ENCODE peak calls at places on chromosomes 6 and 20, in ten cellular contexts. One of them, this sample, is unnamed.

GRCh38 chr6:105804000-105804399 is 282.1 kb upstream of the PRDM1 start:
- ATAC-seq in RWPE2: no peak
- ATAC-seq in pancreas: no peak
- ATAC-seq in activated B cell treated with CpG ODN at 0.5 μM for 24 hours: no peak
- ATAC-seq in heart left ventricle: no peak
- ATAC-seq in aorta: no peak
- ATAC-seq in activated naive CD8-positive, alpha-beta T cell treated with anti-CD3 and anti-CD28 coated beads, Interleukin-2, amount 10 ng/mL, durations not matched to agents 7 days and 5 days: no peak
- ATAC-seq in naive thymus-derived CD8-positive, alpha-beta T cell: no peak
- ATAC-seq in heart right ventricle: no peak
- ATAC-seq in natural killer cell: no peak
- ATAC-seq in this sample: no peak

GRCh38 chr20:4136078-4136966 is 121.0 kb upstream of the RNF24 start:
- ATAC-seq in RWPE2: no peak
- ATAC-seq in pancreas: peak
- ATAC-seq in activated B cell treated with CpG ODN at 0.5 μM for 24 hours: no peak
- ATAC-seq in heart left ventricle: no peak
- ATAC-seq in aorta: no peak
- ATAC-seq in activated naive CD8-positive, alpha-beta T cell treated with anti-CD3 and anti-CD28 coated beads, Interleukin-2, amount 10 ng/mL, durations not matched to agents 7 days and 5 days: no peak
- ATAC-seq in naive thymus-derived CD8-positive, alpha-beta T cell: no peak
- ATAC-seq in heart right ventricle: no peak
- ATAC-seq in natural killer cell: no peak
- ATAC-seq in this sample: no peak

GRCh38 chr6:169931223-169931760 is 179.9 kb downstream of the ERMARD start:
- ATAC-seq in RWPE2: no peak
- ATAC-seq in pancreas: no peak
- ATAC-seq in activated B cell treated with CpG ODN at 0.5 μM for 24 hours: no peak
- ATAC-seq in heart left ventricle: no peak
- ATAC-seq in aorta: no peak
- ATAC-seq in activated naive CD8-positive, alpha-beta T cell treated with anti-CD3 and anti-CD28 coated beads, Interleukin-2, amount 10 ng/mL, durations not matched to agents 7 days and 5 days: no peak
- ATAC-seq in naive thymus-derived CD8-positive, alpha-beta T cell: no peak
- ATAC-seq in heart right ventricle: no peak
- ATAC-seq in natural killer cell: no peak
- ATAC-seq in this sample: no peak

GRCh38 chr20:58407966-58408557 is 19.0 kb downstream of the VAPB start:
- ATAC-seq in RWPE2: no peak
- ATAC-seq in pancreas: peak
- ATAC-seq in activated B cell treated with CpG ODN at 0.5 μM for 24 hours: no peak
- ATAC-seq in heart left ventricle: no peak
- ATAC-seq in aorta: no peak
- ATAC-seq in activated naive CD8-positive, alpha-beta T cell treated with anti-CD3 and anti-CD28 coated beads, Interleukin-2, amount 10 ng/mL, durations not matched to agents 7 days and 5 days: peak
- ATAC-seq in naive thymus-derived CD8-positive, alpha-beta T cell: peak
- ATAC-seq in heart right ventricle: no peak
- ATAC-seq in natural killer cell: peak
- ATAC-seq in this sample: peak

GRCh38 chr6:75156186-75156878 is 49.5 kb downstream of the COL12A1 start:
- ATAC-seq in RWPE2: no peak
- ATAC-seq in pancreas: no peak
- ATAC-seq in activated B cell treated with CpG ODN at 0.5 μM for 24 hours: no peak
- ATAC-seq in heart left ventricle: no peak
- ATAC-seq in aorta: no peak
- ATAC-seq in activated naive CD8-positive, alpha-beta T cell treated with anti-CD3 and anti-CD28 coated beads, Interleukin-2, amount 10 ng/mL, durations not matched to agents 7 days and 5 days: no peak
- ATAC-seq in naive thymus-derived CD8-positive, alpha-beta T cell: no peak
- ATAC-seq in heart right ventricle: no peak
- ATAC-seq in natural killer cell: no peak
- ATAC-seq in this sample: no peak

GRCh38 chr20:38559764-38560163 is 21.2 kb upstream of the ADIG start:
- ATAC-seq in RWPE2: no peak
- ATAC-seq in pancreas: no peak
- ATAC-seq in activated B cell treated with CpG ODN at 0.5 μM for 24 hours: no peak
- ATAC-seq in heart left ventricle: no peak
- ATAC-seq in aorta: no peak
- ATAC-seq in activated naive CD8-positive, alpha-beta T cell treated with anti-CD3 and anti-CD28 coated beads, Interleukin-2, amount 10 ng/mL, durations not matched to agents 7 days and 5 days: no peak
- ATAC-seq in naive thymus-derived CD8-positive, alpha-beta T cell: no peak
- ATAC-seq in heart right ventricle: no peak
- ATAC-seq in natural killer cell: no peak
- ATAC-seq in this sample: no peak

GRCh38 chr6:25899123-25899522 is 25.1 kb upstream of the SLC17A3 start:
- ATAC-seq in RWPE2: peak
- ATAC-seq in pancreas: no peak
- ATAC-seq in activated B cell treated with CpG ODN at 0.5 μM for 24 hours: no peak
- ATAC-seq in heart left ventricle: no peak
- ATAC-seq in aorta: no peak
- ATAC-seq in activated naive CD8-positive, alpha-beta T cell treated with anti-CD3 and anti-CD28 coated beads, Interleukin-2, amount 10 ng/mL, durations not matched to agents 7 days and 5 days: no peak
- ATAC-seq in naive thymus-derived CD8-positive, alpha-beta T cell: no peak
- ATAC-seq in heart right ventricle: no peak
- ATAC-seq in natural killer cell: no peak
- ATAC-seq in this sample: no peak

GRCh38 chr20:59151820-59152219 is 11.8 kb upstream of the ZNF831 start:
- ATAC-seq in RWPE2: no peak
- ATAC-seq in pancreas: no peak
- ATAC-seq in activated B cell treated with CpG ODN at 0.5 μM for 24 hours: no peak
- ATAC-seq in heart left ventricle: no peak
- ATAC-seq in aorta: no peak
- ATAC-seq in activated naive CD8-positive, alpha-beta T cell treated with anti-CD3 and anti-CD28 coated beads, Interleukin-2, amount 10 ng/mL, durations not matched to agents 7 days and 5 days: no peak
- ATAC-seq in naive thymus-derived CD8-positive, alpha-beta T cell: no peak
- ATAC-seq in heart right ventricle: no peak
- ATAC-seq in natural killer cell: no peak
- ATAC-seq in this sample: peak

GRCh38 chr6:56399672-56400263 is 152.4 kb upstream of the COL21A1 start:
- ATAC-seq in RWPE2: no peak
- ATAC-seq in pancreas: peak
- ATAC-seq in activated B cell treated with CpG ODN at 0.5 μM for 24 hours: no peak
- ATAC-seq in heart left ventricle: no peak
- ATAC-seq in aorta: no peak
- ATAC-seq in activated naive CD8-positive, alpha-beta T cell treated with anti-CD3 and anti-CD28 coated beads, Interleukin-2, amount 10 ng/mL, durations not matched to agents 7 days and 5 days: no peak
- ATAC-seq in naive thymus-derived CD8-positive, alpha-beta T cell: no peak
- ATAC-seq in heart right ventricle: no peak
- ATAC-seq in natural killer cell: no peak
- ATAC-seq in this sample: no peak

GRCh38 chr20:52192296-52193007 is 873 bp upstream of the ZFP64 start:
- ATAC-seq in RWPE2: peak
- ATAC-seq in pancreas: peak
- ATAC-seq in activated B cell treated with CpG ODN at 0.5 μM for 24 hours: peak
- ATAC-seq in heart left ventricle: peak
- ATAC-seq in aorta: peak
- ATAC-seq in activated naive CD8-positive, alpha-beta T cell treated with anti-CD3 and anti-CD28 coated beads, Interleukin-2, amount 10 ng/mL, durations not matched to agents 7 days and 5 days: peak
- ATAC-seq in naive thymus-derived CD8-positive, alpha-beta T cell: no peak
- ATAC-seq in heart right ventricle: peak
- ATAC-seq in natural killer cell: peak
- ATAC-seq in this sample: peak

GRCh38 chr20:23657202-23657601 is 19.4 kb upstream of the CST3 start:
- ATAC-seq in RWPE2: no peak
- ATAC-seq in pancreas: peak
- ATAC-seq in activated B cell treated with CpG ODN at 0.5 μM for 24 hours: no peak
- ATAC-seq in heart left ventricle: no peak
- ATAC-seq in aorta: no peak
- ATAC-seq in activated naive CD8-positive, alpha-beta T cell treated with anti-CD3 and anti-CD28 coated beads, Interleukin-2, amount 10 ng/mL, durations not matched to agents 7 days and 5 days: no peak
- ATAC-seq in naive thymus-derived CD8-positive, alpha-beta T cell: no peak
- ATAC-seq in heart right ventricle: no peak
- ATAC-seq in natural killer cell: no peak
- ATAC-seq in this sample: no peak

GRCh38 chr20:52601295-52601971 is 370.7 kb upstream of the TSHZ2 start:
- ATAC-seq in RWPE2: peak
- ATAC-seq in pancreas: no peak
- ATAC-seq in activated B cell treated with CpG ODN at 0.5 μM for 24 hours: no peak
- ATAC-seq in heart left ventricle: no peak
- ATAC-seq in aorta: peak
- ATAC-seq in activated naive CD8-positive, alpha-beta T cell treated with anti-CD3 and anti-CD28 coated beads, Interleukin-2, amount 10 ng/mL, durations not matched to agents 7 days and 5 days: no peak
- ATAC-seq in naive thymus-derived CD8-positive, alpha-beta T cell: no peak
- ATAC-seq in heart right ventricle: no peak
- ATAC-seq in natural killer cell: no peak
- ATAC-seq in this sample: no peak

GRCh38 chr6:16179063-16179462 is 50.2 kb downstream of the MYLIP start:
- ATAC-seq in RWPE2: no peak
- ATAC-seq in pancreas: no peak
- ATAC-seq in activated B cell treated with CpG ODN at 0.5 μM for 24 hours: no peak
- ATAC-seq in heart left ventricle: no peak
- ATAC-seq in aorta: no peak
- ATAC-seq in activated naive CD8-positive, alpha-beta T cell treated with anti-CD3 and anti-CD28 coated beads, Interleukin-2, amount 10 ng/mL, durations not matched to agents 7 days and 5 days: no peak
- ATAC-seq in naive thymus-derived CD8-positive, alpha-beta T cell: no peak
- ATAC-seq in heart right ventricle: no peak
- ATAC-seq in natural killer cell: no peak
- ATAC-seq in this sample: no peak

GRCh38 chr20:18527836-18528235 is 20.1 kb downstream of the SEC23B start:
- ATAC-seq in RWPE2: peak
- ATAC-seq in pancreas: no peak
- ATAC-seq in activated B cell treated with CpG ODN at 0.5 μM for 24 hours: no peak
- ATAC-seq in heart left ventricle: no peak
- ATAC-seq in aorta: no peak
- ATAC-seq in activated naive CD8-positive, alpha-beta T cell treated with anti-CD3 and anti-CD28 coated beads, Interleukin-2, amount 10 ng/mL, durations not matched to agents 7 days and 5 days: no peak
- ATAC-seq in naive thymus-derived CD8-positive, alpha-beta T cell: no peak
- ATAC-seq in heart right ventricle: no peak
- ATAC-seq in natural killer cell: no peak
- ATAC-seq in this sample: no peak

GRCh38 chr6:150590448-150590847 is 9.2 kb upstream of the PLEKHG1 start:
- ATAC-seq in RWPE2: no peak
- ATAC-seq in pancreas: no peak
- ATAC-seq in activated B cell treated with CpG ODN at 0.5 μM for 24 hours: peak
- ATAC-seq in heart left ventricle: no peak
- ATAC-seq in aorta: no peak
- ATAC-seq in activated naive CD8-positive, alpha-beta T cell treated with anti-CD3 and anti-CD28 coated beads, Interleukin-2, amount 10 ng/mL, durations not matched to agents 7 days and 5 days: no peak
- ATAC-seq in naive thymus-derived CD8-positive, alpha-beta T cell: no peak
- ATAC-seq in heart right ventricle: no peak
- ATAC-seq in natural killer cell: no peak
- ATAC-seq in this sample: no peak

GRCh38 chr6:154611241-154611640 is 100.8 kb upstream of the CNKSR3 start:
- ATAC-seq in RWPE2: no peak
- ATAC-seq in pancreas: no peak
- ATAC-seq in activated B cell treated with CpG ODN at 0.5 μM for 24 hours: no peak
- ATAC-seq in heart left ventricle: no peak
- ATAC-seq in aorta: no peak
- ATAC-seq in activated naive CD8-positive, alpha-beta T cell treated with anti-CD3 and anti-CD28 coated beads, Interleukin-2, amount 10 ng/mL, durations not matched to agents 7 days and 5 days: no peak
- ATAC-seq in naive thymus-derived CD8-positive, alpha-beta T cell: no peak
- ATAC-seq in heart right ventricle: no peak
- ATAC-seq in natural killer cell: no peak
- ATAC-seq in this sample: peak

GRCh38 chr6:127458190-127458589 is 999 bp downstream of the KIAA0408 start:
- ATAC-seq in RWPE2: no peak
- ATAC-seq in pancreas: no peak
- ATAC-seq in activated B cell treated with CpG ODN at 0.5 μM for 24 hours: no peak
- ATAC-seq in heart left ventricle: no peak
- ATAC-seq in aorta: no peak
- ATAC-seq in activated naive CD8-positive, alpha-beta T cell treated with anti-CD3 and anti-CD28 coated beads, Interleukin-2, amount 10 ng/mL, durations not matched to agents 7 days and 5 days: no peak
- ATAC-seq in naive thymus-derived CD8-positive, alpha-beta T cell: no peak
- ATAC-seq in heart right ventricle: no peak
- ATAC-seq in natural killer cell: no peak
- ATAC-seq in this sample: no peak

GRCh38 chr6:136956590-136957573 is 34.8 kb downstream of the SLC35D3 start:
- ATAC-seq in RWPE2: no peak
- ATAC-seq in pancreas: no peak
- ATAC-seq in activated B cell treated with CpG ODN at 0.5 μM for 24 hours: no peak
- ATAC-seq in heart left ventricle: no peak
- ATAC-seq in aorta: no peak
- ATAC-seq in activated naive CD8-positive, alpha-beta T cell treated with anti-CD3 and anti-CD28 coated beads, Interleukin-2, amount 10 ng/mL, durations not matched to agents 7 days and 5 days: no peak
- ATAC-seq in naive thymus-derived CD8-positive, alpha-beta T cell: no peak
- ATAC-seq in heart right ventricle: peak
- ATAC-seq in natural killer cell: peak
- ATAC-seq in this sample: no peak

GRCh38 chr6:52499681-52500239 is 77.1 kb downstream of the TRAM2 start:
- ATAC-seq in RWPE2: no peak
- ATAC-seq in pancreas: no peak
- ATAC-seq in activated B cell treated with CpG ODN at 0.5 μM for 24 hours: no peak
- ATAC-seq in heart left ventricle: peak
- ATAC-seq in aorta: peak
- ATAC-seq in activated naive CD8-positive, alpha-beta T cell treated with anti-CD3 and anti-CD28 coated beads, Interleukin-2, amount 10 ng/mL, durations not matched to agents 7 days and 5 days: no peak
- ATAC-seq in naive thymus-derived CD8-positive, alpha-beta T cell: no peak
- ATAC-seq in heart right ventricle: peak
- ATAC-seq in natural killer cell: no peak
- ATAC-seq in this sample: no peak

GRCh38 chr6:1797801-1798200 is 188.1 kb downstream of the FOXC1 start:
- ATAC-seq in RWPE2: peak
- ATAC-seq in pancreas: peak
- ATAC-seq in activated B cell treated with CpG ODN at 0.5 μM for 24 hours: no peak
- ATAC-seq in heart left ventricle: no peak
- ATAC-seq in aorta: no peak
- ATAC-seq in activated naive CD8-positive, alpha-beta T cell treated with anti-CD3 and anti-CD28 coated beads, Interleukin-2, amount 10 ng/mL, durations not matched to agents 7 days and 5 days: no peak
- ATAC-seq in naive thymus-derived CD8-positive, alpha-beta T cell: no peak
- ATAC-seq in heart right ventricle: no peak
- ATAC-seq in natural killer cell: no peak
- ATAC-seq in this sample: peak

GRCh38 chr6:81075974-81076373 is 676.5 kb downstream of the TENT5A start:
- ATAC-seq in RWPE2: no peak
- ATAC-seq in pancreas: no peak
- ATAC-seq in activated B cell treated with CpG ODN at 0.5 μM for 24 hours: no peak
- ATAC-seq in heart left ventricle: no peak
- ATAC-seq in aorta: no peak
- ATAC-seq in activated naive CD8-positive, alpha-beta T cell treated with anti-CD3 and anti-CD28 coated beads, Interleukin-2, amount 10 ng/mL, durations not matched to agents 7 days and 5 days: no peak
- ATAC-seq in naive thymus-derived CD8-positive, alpha-beta T cell: no peak
- ATAC-seq in heart right ventricle: no peak
- ATAC-seq in natural killer cell: no peak
- ATAC-seq in this sample: no peak

GRCh38 chr6:4856779-4857178 is 80.6 kb downstream of the CDYL start:
- ATAC-seq in RWPE2: no peak
- ATAC-seq in pancreas: no peak
- ATAC-seq in activated B cell treated with CpG ODN at 0.5 μM for 24 hours: no peak
- ATAC-seq in heart left ventricle: no peak
- ATAC-seq in aorta: no peak
- ATAC-seq in activated naive CD8-positive, alpha-beta T cell treated with anti-CD3 and anti-CD28 coated beads, Interleukin-2, amount 10 ng/mL, durations not matched to agents 7 days and 5 days: no peak
- ATAC-seq in naive thymus-derived CD8-positive, alpha-beta T cell: no peak
- ATAC-seq in heart right ventricle: no peak
- ATAC-seq in natural killer cell: no peak
- ATAC-seq in this sample: no peak

GRCh38 chr6:45445749-45446454 is 68.2 kb upstream of the SUPT3H start:
- ATAC-seq in RWPE2: peak
- ATAC-seq in pancreas: peak
- ATAC-seq in activated B cell treated with CpG ODN at 0.5 μM for 24 hours: no peak
- ATAC-seq in heart left ventricle: peak
- ATAC-seq in aorta: peak
- ATAC-seq in activated naive CD8-positive, alpha-beta T cell treated with anti-CD3 and anti-CD28 coated beads, Interleukin-2, amount 10 ng/mL, durations not matched to agents 7 days and 5 days: no peak
- ATAC-seq in naive thymus-derived CD8-positive, alpha-beta T cell: no peak
- ATAC-seq in heart right ventricle: peak
- ATAC-seq in natural killer cell: peak
- ATAC-seq in this sample: peak

GRCh38 chr6:110738899-110739365 is 76.3 kb downstream of the CDK19 start:
- ATAC-seq in RWPE2: no peak
- ATAC-seq in pancreas: peak
- ATAC-seq in activated B cell treated with CpG ODN at 0.5 μM for 24 hours: peak
- ATAC-seq in heart left ventricle: no peak
- ATAC-seq in aorta: peak
- ATAC-seq in activated naive CD8-positive, alpha-beta T cell treated with anti-CD3 and anti-CD28 coated beads, Interleukin-2, amount 10 ng/mL, durations not matched to agents 7 days and 5 days: no peak
- ATAC-seq in naive thymus-derived CD8-positive, alpha-beta T cell: no peak
- ATAC-seq in heart right ventricle: no peak
- ATAC-seq in natural killer cell: peak
- ATAC-seq in this sample: no peak

This sample was measured in activated T-helper 17 cell treated with anti-CD3 and anti-CD28 coated beads, Interleukin-2, amount 50 U/mL, for 72 hours.